ENCODE peak calls at places on chromosomes 13 and 19, in eight cellular contexts. I, K, U, P, H, T, X and R are unnamed samples.

GRCh38 chr13:99434258-99434788 is 66.9 kb upstream of the TM9SF2 start:
- DNase-seq in X (no peak), I (no peak), P (no peak), K (no peak), T (no peak), U (peak), H (no peak), R (no peak)

GRCh38 chr19:44818470-44818856 is 9.6 kb downstream of the BCAM start:
- DNase-seq in T (no peak), H (no peak), X (no peak), P (no peak), U (no peak), K (no peak), I (no peak), R (no peak)

GRCh38 chr19:10206226-10206873 is 11.6 kb upstream of the DNMT1 start:
- DNase-seq in U (no peak), H (no peak), X (no peak), T (no peak), I (no peak), P (peak), K (no peak), R (no peak)

GRCh38 chr19:34244611-34245299 is 9.6 kb upstream of the GARRE1 start:
- DNase-seq in H (no peak), T (no peak), K (no peak), P (no peak), U (no peak), X (no peak), I (no peak), R (no peak)

GRCh38 chr13:27036236-27036981 is 135.2 kb downstream of the USP12 start:
- DNase-seq in X (no peak), T (no peak), I (peak), K (no peak), P (no peak), U (no peak), H (no peak), R (no peak)

GRCh38 chr19:19821366-19822147 is at the start of gene ZNF506:
- DNase-seq in H (peak), T (peak), I (peak), P (peak), X (peak), K (peak), U (peak), R (peak)

GRCh38 chr13:65063753-65064152 is 2166.4 kb downstream of the PCDH9 start:
- DNase-seq in U (no peak), I (peak), H (no peak), X (no peak), T (no peak), P (peak), K (peak), R (no peak)

GRCh38 chr19:10763828-10764339 is 46.0 kb downstream of the DNM2 start:
- DNase-seq in H (no peak), U (peak), I (no peak), T (no peak), X (no peak), K (no peak), P (no peak), R (no peak)

GRCh38 chr13:51444922-51445321 is 7.9 kb downstream of the INTS6 start:
- DNase-seq in K (no peak), X (no peak), H (no peak), P (peak), U (no peak), I (peak), T (no peak), R (no peak)

GRCh38 chr19:10316229-10317044 is 622 bp upstream of the FDX2 start:
- DNase-seq in P (no peak), K (no peak), X (no peak), I (no peak), H (no peak), U (no peak), T (no peak), R (no peak)

GRCh38 chr13:53010374-53011105 is 18.1 kb upstream of the OLFM4 start:
- DNase-seq in P (no peak), H (no peak), K (no peak), U (peak), X (no peak), T (no peak), I (no peak), R (no peak)

GRCh38 chr13:39100996-39101751 is 62.9 kb downstream of the NHLRC3 start:
- DNase-seq in U (no peak), P (no peak), H (no peak), K (no peak), X (no peak), T (no peak), I (no peak), R (no peak)

GRCh38 chr19:29336425-29336824 is 123.5 kb upstream of the UQCRFS1 start:
- DNase-seq in T (no peak), U (no peak), X (no peak), P (no peak), K (no peak), H (no peak), I (no peak), R (no peak)

GRCh38 chr13:90420683-90421082 is 926.8 kb upstream of the MIR17HG start:
- DNase-seq in H (no peak), I (no peak), P (no peak), U (no peak), K (no peak), T (no peak), X (no peak), R (no peak)

GRCh38 chr13:20686863-20687579 is 16.5 kb upstream of the IL17D start:
- DNase-seq in T (no peak), P (peak), K (no peak), X (no peak), H (no peak), I (no peak), U (no peak), R (no peak)

GRCh38 chr19:347946-348861 is 3.6 kb upstream of the MIER2 start:
- DNase-seq in X (no peak), T (no peak), U (no peak), H (no peak), I (no peak), P (no peak), K (no peak), R (no peak)
- TF ChIP-seq CTCF in X (no peak), T (no peak), U (no peak), H (no peak), I (no peak), P (no peak), K (peak), R (no peak)

GRCh38 chr19:35994868-35995654 is at the start of gene SDHAF1:
- DNase-seq in U (peak), T (peak), I (peak), H (peak), X (peak), P (peak), K (peak), R (peak)
- TF ChIP-seq CTCF in U (no peak), T (no peak), I (peak), H (no peak), X (no peak), P (no peak), K (no peak), R (no peak)

GRCh38 chr19:1218751-1219567 is 13.4 kb downstream of the STK11 start:
- DNase-seq in U (no peak), T (no peak), X (no peak), K (no peak), H (no peak), P (no peak), I (no peak), R (no peak)

GRCh38 chr19:1221904-1222255 is 15.9 kb downstream of the CBARP start:
- DNase-seq in P (no peak), H (no peak), K (no peak), I (no peak), U (no peak), X (no peak), T (no peak), R (no peak)

GRCh38 chr19:1221141-1221903 is 15.7 kb downstream of the STK11 start:
- DNase-seq in H (no peak), X (peak), U (peak), T (no peak), K (no peak), I (peak), P (no peak), R (no peak)

GRCh38 chr19:1219786-1220451 is 14.3 kb downstream of the STK11 start:
- DNase-seq in T (no peak), H (no peak), I (no peak), K (no peak), U (no peak), X (no peak), P (no peak), R (no peak)

DNA sequence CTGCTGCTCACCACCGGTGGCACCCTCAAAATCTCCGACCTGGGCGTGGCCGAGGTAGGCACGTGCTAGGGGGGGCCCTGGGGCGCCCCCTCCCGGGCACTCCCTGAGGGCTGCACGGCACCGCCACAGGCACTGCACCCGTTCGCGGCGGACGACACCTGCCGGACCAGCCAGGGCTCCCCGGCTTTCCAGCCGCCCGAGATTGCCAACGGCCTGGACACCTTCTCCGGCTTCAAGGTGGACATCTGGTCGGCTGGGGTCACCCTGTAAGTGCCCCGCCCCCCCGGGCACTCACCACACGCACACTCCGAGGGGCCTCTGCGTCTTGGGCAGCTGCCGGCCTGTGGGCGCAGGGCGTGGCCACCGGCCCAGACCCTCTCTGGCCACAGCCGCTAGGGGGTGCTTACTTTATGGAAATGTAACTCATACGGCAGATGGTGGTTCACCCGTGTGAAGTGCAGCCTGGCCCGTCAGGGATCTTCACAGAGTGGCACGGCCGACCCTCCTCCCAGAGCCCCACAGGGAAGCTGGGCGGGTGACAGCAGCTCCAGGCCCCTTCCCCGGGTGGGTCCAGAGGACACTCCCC is 15.0 kb downstream of the STK11 start:
- DNase-seq in I (peak), P (no peak), H (no peak), T (no peak), U (no peak), X (no peak), K (no peak), R (no peak)
- TF ChIP-seq CTCF in I (peak), P (peak), H (peak), T (no peak), U (no peak), X (no peak), K (no peak), R (no peak)

GRCh38 chr13:95656386-95657015 is 12.0 kb upstream of the DZIP1 start:
- DNase-seq in T (no peak), U (no peak), X (no peak), K (no peak), P (no peak), I (no peak), H (no peak), R (no peak)

GRCh38 chr13:95659500-95659899 is 15.0 kb upstream of the DZIP1 start:
- DNase-seq in T (no peak), I (no peak), X (no peak), H (no peak), U (no peak), P (no peak), K (no peak), R (no peak)

DNA sequence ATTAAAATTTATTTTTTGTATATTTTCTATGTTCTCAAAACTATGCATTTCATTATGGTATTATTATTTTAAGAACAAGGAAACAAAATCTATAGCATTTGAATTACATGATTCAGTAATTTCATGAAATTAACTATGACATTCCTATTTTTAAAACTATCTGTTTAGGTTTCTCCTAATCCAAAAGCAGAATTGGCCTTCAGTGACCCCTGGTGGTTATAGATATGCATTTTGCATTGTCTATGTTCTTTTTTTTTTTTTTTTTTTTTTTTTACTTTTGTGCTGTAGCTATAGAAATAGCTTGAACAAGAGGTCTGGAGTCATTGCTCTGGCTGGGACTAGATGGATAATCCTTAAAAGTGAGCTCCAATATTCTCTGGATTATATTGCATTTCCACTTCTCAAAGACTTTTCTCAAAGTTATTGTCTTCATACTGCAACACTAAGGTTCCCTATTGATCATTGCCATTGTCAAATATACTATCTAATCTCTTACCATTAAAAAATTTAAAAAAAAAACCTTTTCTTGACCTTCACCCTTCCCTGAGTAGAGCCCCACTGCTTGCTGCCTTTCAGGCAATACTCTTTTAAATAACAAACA is 15.9 kb upstream of the DNAJC3 start:
- DNase-seq in I (peak), X (no peak), H (no peak), P (peak), K (no peak), U (peak), T (no peak), R (no peak)
- TF ChIP-seq CTCF in I (peak), X (peak), H (peak), P (peak), K (peak), U (peak), T (no peak), R (peak)

DNA sequence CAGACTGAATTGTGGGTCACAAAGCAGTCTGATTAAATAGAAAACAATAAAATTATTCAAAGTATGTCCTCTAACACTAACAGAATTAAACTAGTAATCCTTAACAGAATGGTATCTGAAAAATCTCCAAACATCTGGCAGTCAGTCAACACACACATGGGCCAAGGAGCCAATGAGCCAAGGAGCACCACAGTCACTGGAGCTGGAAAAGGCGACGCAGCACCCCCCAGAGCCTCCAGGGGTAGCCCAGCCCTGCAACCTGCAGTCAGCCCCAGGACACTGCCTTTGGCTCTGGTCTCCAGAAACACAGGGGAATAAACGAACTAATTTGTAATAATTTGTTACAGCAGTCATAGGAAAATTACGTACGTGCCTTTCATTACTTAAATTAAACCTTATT is 12.3 kb downstream of the TUBGCP3 start:
- DNase-seq in K (no peak), T (no peak), U (no peak), P (peak), X (no peak), H (peak), I (no peak), R (no peak)
- TF ChIP-seq CTCF in K (no peak), T (no peak), U (no peak), P (no peak), X (no peak), H (peak), I (no peak), R (no peak)

GRCh38 chr19:40600086-40600917 is 867 bp upstream of the LTBP4 start:
- DNase-seq in I (no peak), U (peak), T (no peak), K (no peak), H (no peak), X (no peak), P (no peak), R (no peak)

GRCh38 chr19:40603071-40603718 is 2.0 kb downstream of the LTBP4 start:
- DNase-seq in P (peak), K (no peak), X (no peak), H (no peak), I (peak), U (no peak), T (no peak), R (no peak)

GRCh38 chr19:40598918-40599307 is 2.3 kb upstream of the LTBP4 start:
- DNase-seq in X (no peak), T (no peak), H (no peak), U (no peak), I (no peak), P (no peak), K (no peak), R (no peak)

GRCh38 chr19:40599331-40600085 is 1.7 kb upstream of the LTBP4 start:
- DNase-seq in K (no peak), P (no peak), X (no peak), T (no peak), U (peak), I (no peak), H (no peak), R (no peak)

GRCh38 chr19:40601061-40601973 is at the start of gene LTBP4:
- DNase-seq in P (no peak), I (no peak), T (no peak), X (no peak), H (no peak), U (peak), K (no peak), R (no peak)
- TF ChIP-seq CTCF in P (no peak), I (no peak), T (no peak), X (peak), H (no peak), U (no peak), K (peak), R (no peak)

DNA sequence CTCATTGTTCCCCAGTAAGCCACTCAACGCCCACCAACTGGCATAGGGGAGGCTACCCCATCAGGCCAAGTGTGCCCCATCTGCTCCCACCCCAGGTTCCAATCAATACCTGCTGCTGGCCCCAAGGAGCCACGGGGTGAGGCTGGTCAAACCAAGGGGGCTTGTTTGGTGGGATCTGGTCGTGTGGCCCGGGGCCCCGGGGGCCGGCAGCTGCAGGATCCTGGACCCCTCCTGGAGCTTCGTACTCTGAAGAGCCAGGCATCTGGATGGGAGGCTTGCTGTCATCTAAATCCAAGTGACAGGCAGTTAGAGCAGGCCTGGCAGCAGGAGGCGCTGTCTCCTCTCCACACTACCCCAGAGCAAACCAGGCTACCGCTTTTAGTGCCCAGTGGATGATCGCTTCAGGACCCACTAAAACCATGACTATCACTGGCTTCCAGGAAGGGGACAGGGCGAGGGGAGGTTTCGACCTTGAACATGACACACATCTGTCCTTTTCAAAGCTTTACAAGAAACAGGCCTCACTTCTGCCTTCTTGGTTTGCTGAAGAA is 14.2 kb downstream of the CHERP start:
- DNase-seq in I (peak), T (no peak), P (no peak), K (no peak), X (peak), U (peak), H (no peak), R (no peak)
- TF ChIP-seq CTCF in I (peak), T (no peak), P (peak), K (peak), X (peak), U (no peak), H (peak), R (no peak)

GRCh38 chr19:55209430-55210119 is at the start of gene PTPRH:
- DNase-seq in K (no peak), I (peak), P (no peak), H (no peak), T (no peak), U (peak), X (no peak), R (no peak)

GRCh38 chr19:55210120-55210493 is 806 bp upstream of the PTPRH start:
- DNase-seq in X (no peak), I (peak), U (no peak), P (peak), K (peak), H (peak), T (no peak), R (no peak)

GRCh38 chr19:55213547-55213946 is 4.2 kb upstream of the PTPRH start:
- DNase-seq in X (no peak), K (no peak), H (no peak), I (no peak), T (no peak), P (no peak), U (no peak), R (no peak)

GRCh38 chr19:55208880-55209429 is 346 bp downstream of the PTPRH start:
- DNase-seq in H (no peak), X (no peak), I (peak), U (no peak), P (no peak), K (no peak), T (no peak), R (no peak)

DNA sequence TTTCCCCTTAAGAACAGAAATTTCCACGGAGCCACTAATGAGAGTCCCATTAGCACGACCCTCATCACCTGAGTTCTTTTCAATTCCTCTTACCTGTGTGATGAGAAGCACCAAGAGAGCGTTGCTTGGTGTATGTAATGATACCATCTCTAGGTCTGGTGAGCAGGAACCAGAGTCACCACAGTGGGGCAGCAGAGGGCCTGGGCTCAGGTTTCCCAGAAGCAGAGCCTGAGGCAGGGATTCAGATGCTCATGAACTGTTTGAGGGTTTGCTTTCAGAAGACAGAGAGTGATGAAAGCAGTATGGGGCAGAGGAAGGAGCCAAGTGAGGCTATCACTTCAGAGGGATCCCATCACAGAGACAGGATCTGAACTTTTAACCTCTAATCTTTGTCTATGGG is 3.1 kb upstream of the PTPRH start:
- DNase-seq in P (no peak), T (no peak), I (peak), K (no peak), X (peak), H (no peak), U (peak), R (no peak)
- TF ChIP-seq CTCF in P (peak), T (no peak), I (peak), K (no peak), X (peak), H (no peak), U (peak), R (peak)